ENCODE peak calls at places on chromosomes 16 and 17, in five cellular contexts. U is mesendoderm, E is H9, O is neuronal stem cell, Z is H1. X is an unnamed sample.

GRCh38 chr16:67207857-67208524 is 9.1 kb downstream of the ELMO3 start:
- DNase-seq in Z (no peak), E (no peak), U (no peak), O (no peak), X (peak)

GRCh38 chr17:67829331-67829730 is 4.0 kb downstream of the BPTF start:
- DNase-seq in U (peak), E (no peak), Z (no peak), O (no peak), X (no peak)

GRCh38 chr16:68093816-68094613 is 8.8 kb downstream of the NFATC3 start:
- DNase-seq in E (no peak), Z (no peak), O (no peak), U (peak), X (peak)

GRCh38 chr17:76868176-76868668 is at the start of gene MGAT5B:
- DNase-seq in E (peak), Z (peak), O (peak), U (peak), X (peak)

GRCh38 chr16:84732674-84733352 is 33.0 kb downstream of the USP10 start:
- DNase-seq in Z (no peak), E (no peak), U (no peak), O (no peak), X (no peak)

GRCh38 chr16:46929378-46930332 is 43.8 kb downstream of the DNAJA2 start:
- DNase-seq in O (peak), E (peak), Z (peak), U (peak), X (peak)

GRCh38 chr17:82434216-82434565 is 15.8 kb upstream of the OGFOD3 start:
- DNase-seq in O (no peak), Z (no peak), E (no peak), U (no peak), X (no peak)

GRCh38 chr16:49484454-49484853 is 110.8 kb downstream of the C16orf78 start:
- DNase-seq in E (peak), U (peak), O (peak), Z (no peak), X (no peak)

GRCh38 chr16:73771196-73771595 is 525.4 kb upstream of the PSMD7 start:
- DNase-seq in U (no peak), E (no peak), Z (no peak), O (no peak), X (no peak)

GRCh38 chr17:79370126-79370525 is 240.7 kb downstream of the RBFOX3 start:
- DNase-seq in Z (no peak), U (no peak), O (no peak), E (no peak), X (no peak)

GRCh38 chr16:11052080-11052808 is 107.9 kb downstream of the CLEC16A start:
- DNase-seq in U (peak), O (no peak), Z (no peak), E (no peak), X (no peak)

DNA sequence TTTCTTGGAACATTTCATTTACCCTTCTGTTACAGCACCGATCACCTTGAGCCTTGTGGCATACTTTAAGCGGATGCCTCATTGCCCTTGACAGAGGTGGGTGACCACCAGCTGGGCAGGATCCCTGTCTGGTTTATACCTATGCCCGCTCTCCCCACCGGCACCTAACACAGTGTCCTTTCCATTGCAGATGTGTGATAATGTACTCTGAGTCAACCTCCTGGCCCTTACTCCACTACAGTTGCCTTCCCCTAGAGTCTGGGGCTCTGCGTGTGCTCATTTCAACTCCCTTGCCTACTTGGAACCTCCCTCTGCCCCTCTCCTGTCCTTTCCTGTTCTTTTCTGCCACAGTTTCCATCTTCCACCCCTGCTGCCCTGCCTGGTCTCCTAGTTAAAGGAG is 60.2 kb upstream of the MED13 start:
- DNase-seq in O (no peak), Z (no peak), U (no peak), E (no peak), X (no peak)
- H2BK5ac ChIP-seq in O (no peak), Z (no peak), U (no peak), E (no peak), X (no peak)

DNA sequence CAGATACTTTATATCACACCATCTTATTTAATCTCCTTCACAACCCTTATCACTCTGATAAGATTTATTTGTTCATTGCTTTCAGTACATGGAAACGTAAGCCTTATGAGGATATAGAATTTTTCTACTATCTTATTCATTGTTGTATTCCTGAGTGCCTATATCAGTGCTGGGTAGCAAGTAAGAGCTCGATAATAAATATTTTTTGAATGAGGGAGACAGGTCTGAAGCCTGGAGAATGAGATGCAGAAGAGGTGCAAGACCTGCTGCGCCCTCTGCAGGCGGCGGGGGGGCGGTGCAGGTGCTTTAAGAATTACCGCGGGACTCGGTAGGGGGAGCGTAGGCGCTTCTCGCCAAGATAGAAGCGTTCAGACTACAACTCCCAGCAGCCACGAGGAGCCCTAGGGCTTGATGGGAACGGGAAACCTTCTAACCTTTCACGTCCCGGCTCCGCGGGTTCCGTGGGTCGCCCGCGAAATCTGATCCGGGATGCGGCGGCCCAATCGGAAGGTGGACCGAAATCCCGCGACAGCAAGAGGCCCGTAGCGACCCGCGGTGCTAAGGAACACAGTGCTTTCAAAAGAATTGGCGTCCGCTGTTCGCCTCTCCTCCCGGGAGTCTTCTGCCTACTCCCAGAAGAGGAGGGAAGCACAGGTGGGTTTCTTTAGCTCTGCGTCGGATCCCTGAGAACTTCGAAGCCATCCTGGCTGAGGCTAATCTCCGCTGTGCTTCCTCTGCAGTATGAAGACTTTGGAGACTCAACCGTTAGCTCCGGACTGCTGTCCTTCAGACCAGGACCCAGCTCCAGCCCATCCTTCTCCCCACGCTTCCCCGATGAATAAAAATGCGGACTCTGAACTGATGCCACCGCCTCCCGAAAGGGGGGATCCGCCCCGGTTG is at the start of gene WRAP53:
- DNase-seq in Z (peak), E (peak), O (peak), U (peak), X (peak)
- H2BK5ac ChIP-seq in Z (peak), E (peak), O (peak), U (peak), X (peak)

GRCh38 chr17:40915721-40916256 is 21.7 kb downstream of the KRT23 start:
- DNase-seq in U (no peak), Z (no peak), O (no peak), E (no peak), X (peak)
- H2BK5ac ChIP-seq in U (no peak), Z (no peak), O (no peak), E (no peak), X (peak)

DNA sequence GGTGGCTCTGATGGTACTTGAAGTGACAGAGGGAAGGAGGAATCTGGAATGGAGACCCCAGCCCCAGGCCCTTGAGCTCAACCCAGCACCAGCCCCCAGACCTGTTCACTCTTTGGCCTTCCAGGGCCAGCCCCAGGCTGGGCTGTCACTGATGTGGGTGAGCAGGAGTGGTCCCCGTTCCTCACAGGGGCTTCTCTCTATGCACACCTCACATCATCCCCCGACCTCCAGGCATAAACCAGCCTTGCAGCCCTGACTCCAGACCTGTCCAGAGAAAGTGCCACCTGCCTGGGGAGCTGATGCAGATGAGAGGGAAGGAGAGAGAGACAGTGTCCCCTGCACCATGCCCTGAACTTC is 182.6 kb upstream of the SDK2 start:
- DNase-seq in U (no peak), O (no peak), Z (no peak), E (no peak), X (no peak)
- H2BK5ac ChIP-seq in U (no peak), O (no peak), Z (no peak), E (no peak), X (no peak)

DNA sequence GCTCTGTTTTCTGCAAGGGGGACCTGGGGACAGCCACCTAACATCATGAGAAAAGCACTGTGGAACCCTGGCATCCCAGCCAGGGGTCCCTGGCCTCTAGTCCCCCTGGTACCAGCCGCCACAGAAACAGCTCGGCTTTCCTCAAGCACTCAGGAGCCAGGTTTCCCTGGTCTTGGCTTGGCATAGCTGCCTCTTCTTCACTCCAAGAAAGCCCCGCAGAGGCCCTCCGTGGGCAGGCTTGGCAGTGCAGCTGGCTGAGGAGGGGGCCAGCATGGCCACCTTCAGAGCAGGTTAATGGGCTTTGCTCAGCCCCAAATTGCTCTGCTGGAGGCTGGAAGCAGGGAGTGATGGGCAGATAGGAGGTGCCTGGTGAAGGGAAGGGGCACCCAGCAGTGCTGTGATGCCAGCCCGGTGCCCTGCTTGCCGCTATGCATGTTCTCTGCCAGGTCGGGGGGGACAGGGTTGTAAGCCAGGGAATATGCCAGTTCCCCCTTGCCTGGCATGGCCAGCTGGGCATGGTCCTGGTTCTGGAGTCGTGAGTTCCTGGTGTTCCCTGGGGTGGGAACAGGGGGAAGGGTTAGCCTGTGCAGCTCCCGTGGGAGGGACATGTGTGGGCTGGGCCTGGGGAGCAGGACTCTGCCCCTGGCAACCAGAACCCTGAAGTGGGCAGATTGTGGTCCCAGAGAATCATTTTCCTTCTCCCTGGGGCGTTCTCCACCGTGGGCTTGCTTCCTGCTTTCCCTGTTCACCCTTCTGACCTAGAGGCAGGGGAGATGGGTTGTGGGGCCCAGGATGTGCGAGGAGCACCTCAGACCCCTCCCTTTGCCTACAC is 3.2 kb downstream of the ANKRD13B start:
- DNase-seq in U (no peak), E (no peak), Z (no peak), O (no peak), X (no peak)
- H2BK5ac ChIP-seq in U (no peak), E (no peak), Z (peak), O (no peak), X (no peak)

DNA sequence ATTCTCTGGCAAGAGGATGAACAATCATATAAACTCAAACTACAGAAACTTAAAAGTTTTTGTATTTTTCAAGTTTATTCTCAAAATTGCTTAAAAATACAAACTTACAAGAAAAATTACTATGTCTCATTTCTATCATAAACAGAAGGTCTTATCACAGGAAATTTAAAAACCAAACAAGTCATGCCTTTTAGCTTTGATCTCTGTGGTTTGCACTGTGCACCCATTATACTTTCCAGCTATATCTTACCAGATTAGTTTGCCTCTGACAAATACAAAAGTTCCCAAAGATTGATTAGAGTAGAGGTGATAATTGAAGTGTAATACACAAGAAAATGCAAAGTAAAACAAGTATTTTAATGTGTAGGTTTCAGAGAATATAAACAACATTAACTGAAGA is 117.4 kb downstream of the MYO1D start:
- DNase-seq in E (no peak), Z (no peak), O (no peak), U (no peak), X (no peak)
- H2BK5ac ChIP-seq in E (no peak), Z (no peak), O (no peak), U (no peak), X (no peak)

GRCh38 chr17:34958438-34958837 is 2.8 kb downstream of the CCT6B start:
- DNase-seq in U (no peak), O (no peak), E (no peak), Z (no peak), X (no peak)

GRCh38 chr17:34961093-34961911 is at the start of the genes CCT6B and ZNF830:
- DNase-seq in Z (peak), O (peak), U (peak), E (peak), X (peak)
- H2BK5ac ChIP-seq in Z (peak), O (peak), U (no peak), E (peak), X (peak)

DNA sequence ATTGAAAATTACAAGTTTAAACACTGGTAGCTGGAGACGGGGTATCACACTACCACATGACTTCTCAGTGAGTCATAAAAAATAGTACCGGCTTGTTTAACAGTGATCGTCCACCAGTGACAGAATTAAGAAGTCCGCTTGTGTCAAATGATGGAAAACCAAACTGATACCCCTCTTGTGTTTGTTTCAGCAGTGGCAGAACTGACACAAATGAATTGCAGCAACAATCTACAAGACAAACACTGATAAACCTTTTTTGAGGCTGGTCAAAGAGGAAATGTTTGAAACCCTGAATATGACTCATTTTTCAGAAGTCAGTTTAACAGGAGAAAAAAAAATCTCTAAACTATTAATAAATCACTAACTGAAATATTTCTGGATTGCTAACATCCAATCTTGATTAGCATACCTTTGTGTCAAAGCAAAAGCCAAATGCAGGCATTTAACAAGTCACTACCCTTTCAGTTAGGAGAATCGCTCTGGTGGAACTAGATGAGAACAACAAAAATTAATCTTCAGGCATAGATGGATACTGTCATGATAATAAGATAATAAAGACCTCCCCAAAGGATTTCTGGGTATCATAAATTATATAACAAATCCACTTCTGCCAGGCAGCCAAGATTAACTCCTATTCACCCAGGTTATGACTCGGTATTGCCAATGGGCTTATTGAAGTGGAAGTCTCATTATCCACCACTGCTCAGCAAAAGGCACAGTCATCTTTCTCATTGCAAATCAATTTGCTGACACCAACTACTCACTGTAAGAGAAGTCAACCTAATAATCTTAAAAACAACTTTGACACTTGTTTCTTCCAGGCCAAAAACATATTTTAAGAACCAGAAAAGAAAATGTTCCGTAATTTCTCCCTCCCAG is 20.7 kb downstream of the DCUN1D3 start:
- DNase-seq in O (no peak), Z (no peak), E (no peak), U (no peak), X (peak)
- H2BK5ac ChIP-seq in O (no peak), Z (no peak), E (no peak), U (no peak), X (peak)

DNA sequence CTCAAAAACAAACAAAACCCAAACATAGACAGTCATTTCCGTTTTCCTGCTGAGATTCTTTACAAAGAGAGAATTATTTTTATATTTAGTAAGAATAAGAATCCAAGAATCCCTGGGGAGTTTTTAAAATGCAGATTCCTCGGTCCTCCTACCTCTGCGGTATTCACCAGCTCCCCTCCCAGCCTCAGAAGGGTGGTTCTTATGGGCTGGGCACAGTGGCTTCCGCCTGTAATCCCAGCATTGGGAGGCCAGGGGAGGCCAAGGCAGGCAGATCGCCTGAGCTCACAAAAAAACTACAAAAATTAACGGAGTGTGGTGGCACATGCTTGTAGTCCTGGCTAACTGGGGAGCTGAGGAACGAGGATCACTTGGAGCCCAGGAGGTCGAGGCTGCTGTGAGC is 26.7 kb upstream of the USP7 start:
- DNase-seq in U (no peak), Z (no peak), O (no peak), E (no peak), X (no peak)
- H2BK5ac ChIP-seq in U (no peak), Z (peak), O (no peak), E (no peak), X (no peak)

GRCh38 chr16:70437017-70437581 is 1.8 kb downstream of the ST3GAL2 start:
- DNase-seq in Z (peak), O (no peak), U (peak), E (peak), X (peak)
- H2BK5ac ChIP-seq in Z (peak), O (no peak), U (peak), E (no peak), X (peak)

X was measured in IMR-90.